ENCODE peak calls at places on chromosome 12, in eight cellular contexts. T is Panc1; Z is foreskin fibroblast; D is posterior vena cava; Q is aorta; X is stimulated activated CD8-positive, alpha-beta memory T cell treated with anti-CD3 and anti-CD28 coated beads, Interleukin-7, amount 100 ng/mL, for 4 hours; F is colonic mucosa; A is fibroblast of lung. S is an unnamed sample.

GRCh38 chr12:56296207-56296785 is 3.8 kb downstream of the CS start:
- DNase-seq in T (no peak), Z (no peak), D (no peak), Q (peak), X (no peak), F (no peak), A (no peak), S (no peak)

GRCh38 chr12:2868986-2869385 is 8.0 kb downstream of the FOXM1 start:
- DNase-seq in T (no peak), Z (peak), D (no peak), Q (no peak), X (no peak), F (no peak), A (peak), S (no peak)

GRCh38 chr12:68178774-68179439 is 19.4 kb upstream of the IFNG start:
- DNase-seq in T (no peak), Z (no peak), D (no peak), Q (no peak), X (no peak), F (no peak), A (no peak), S (no peak)

GRCh38 chr12:53954694-53955035 is at the start of gene HOXC12:
- DNase-seq in T (no peak), Z (peak), D (peak), Q (peak), X (no peak), F (no peak), A (no peak), S (no peak)

GRCh38 chr12:109513977-109514376 is 36.5 kb downstream of the UBE3B start:
- DNase-seq in T (no peak), Z (no peak), D (no peak), Q (no peak), X (no peak), F (no peak), A (no peak), S (no peak)

GRCh38 chr12:54025507-54026393 is 2.5 kb upstream of the HOXC6 start:
- DNase-seq in T (no peak), Z (no peak), D (peak), Q (no peak), X (no peak), F (no peak), A (no peak), S (no peak)

GRCh38 chr12:80001562-80001961 is 66.7 kb upstream of the PPP1R12A start:
- DNase-seq in T (no peak), Z (no peak), D (no peak), Q (no peak), X (no peak), F (no peak), A (no peak), S (no peak)

GRCh38 chr12:3265406-3265805 is 188.2 kb downstream of the TSPAN9 start:
- DNase-seq in T (no peak), Z (no peak), D (no peak), Q (no peak), X (no peak), F (no peak), A (no peak), S (no peak)

GRCh38 chr12:80040075-80040738 is 59.1 kb upstream of the OTOGL start:
- DNase-seq in T (no peak), Z (no peak), D (no peak), Q (no peak), X (no peak), F (no peak), A (peak), S (no peak)

GRCh38 chr12:90854136-90854689 is 100.8 kb downstream of the CCER1 start:
- DNase-seq in T (no peak), Z (peak), D (no peak), Q (no peak), X (no peak), F (peak), A (peak), S (no peak)

GRCh38 chr12:31644536-31644935 is 15.0 kb upstream of the ETFBKMT start:
- DNase-seq in T (no peak), Z (no peak), D (no peak), Q (no peak), X (no peak), F (no peak), A (no peak), S (no peak)

GRCh38 chr12:18387706-18388105 is 126.4 kb downstream of the PIK3C2G start:
- DNase-seq in T (no peak), Z (no peak), D (no peak), Q (no peak), X (no peak), F (no peak), A (peak), S (no peak)